ENCODE peak calls at places on chromosomes 5 and 9, in ten cellular contexts. O, R, F, Z, K, M, X, I, Y and S are unnamed samples. For H3K36me3 and H3K27me3, the result is how much of the 10 kb centered on the place peaks cover.

GRCh38 chr5:17315710-17316221 is 98.3 kb downstream of the BASP1 start:
- DNase-seq in Z (peak), M (no peak), I (no peak), K (peak), R (no peak), Y (no peak), X (peak), F (peak), O (no peak), S (peak)

GRCh38 chr5:96329294-96329693 is 103.8 kb downstream of the PCSK1 start:
- DNase-seq in O (no peak), F (no peak), Y (no peak), X (no peak), I (no peak), K (peak), Z (no peak), M (no peak), R (no peak), S (no peak)

GRCh38 chr5:175082346-175082745 is 358.0 kb downstream of the MSX2 start:
- DNase-seq in Y (no peak), I (no peak), R (no peak), Z (no peak), F (no peak), X (no peak), M (no peak), K (no peak), O (no peak), S (no peak)

GRCh38 chr5:174724484-174725260 is at the start of gene MSX2:
- DNase-seq in I (peak), M (no peak), X (peak), R (peak), K (peak), O (peak), F (peak), Z (peak), Y (peak), S (peak)

GRCh38 chr9:110626109-110626829 is 42.3 kb upstream of the MUSK start:
- DNase-seq in I (no peak), O (no peak), Z (peak), M (no peak), K (peak), F (peak), R (no peak), X (peak), Y (no peak), S (peak)

GRCh38 chr9:14251146-14252071 is 62.5 kb downstream of the NFIB start:
- DNase-seq in O (no peak), Z (peak), M (no peak), K (peak), I (peak), F (peak), R (peak), Y (no peak), X (peak), S (peak)

GRCh38 chr5:17012289-17012688 is 76.2 kb upstream of the MYO10 start:
- DNase-seq in X (peak), K (no peak), Z (peak), R (no peak), O (no peak), Y (no peak), F (peak), M (no peak), I (no peak), S (peak)

GRCh38 chr9:136952876-136953770 is 1.1 kb downstream of the LCN12 start:
- DNase-seq in O (no peak), Y (no peak), K (no peak), F (no peak), X (no peak), R (no peak), Z (no peak), M (no peak), I (peak), S (no peak)

GRCh38 chr5:91146221-91146620 is 236.9 kb downstream of the ARRDC3 start:
- DNase-seq in Y (no peak), K (peak), X (no peak), F (no peak), O (no peak), R (no peak), I (no peak), M (no peak), Z (no peak), S (peak)

GRCh38 chr5:115450741-115451140 is 93.8 kb downstream of the FEM1C start:
- DNase-seq in Z (peak), F (peak), I (no peak), K (peak), O (no peak), X (peak), R (peak), M (no peak), Y (no peak), S (peak)

GRCh38 chr9:112061152-112061740 is 113.9 kb downstream of the SUSD1 start:
- DNase-seq in Z (peak), I (peak), M (peak), Y (peak), X (peak), K (peak), O (no peak), R (peak), F (peak), S (peak)

GRCh38 chr9:27726244-27727141 is 153.2 kb upstream of the C9orf72 start:
- DNase-seq in Z (peak), M (peak), O (peak), Y (peak), I (peak), X (peak), F (peak), R (peak), K (peak), S (peak)

GRCh38 chr9:86298873-86299272 is 16.5 kb upstream of the ISCA1 start:
- DNase-seq in K (no peak), I (no peak), F (peak), X (no peak), M (no peak), Y (no peak), O (no peak), R (no peak), Z (no peak), S (no peak)

GRCh38 chr5:179224741-179225140 is 120.5 kb downstream of the ADAMTS2 start:
- DNase-seq in Y (no peak), R (no peak), I (no peak), M (no peak), F (no peak), X (no peak), K (no peak), O (no peak), Z (no peak), S (no peak)

GRCh38 chr5:65555266-65555665 is 7.7 kb downstream of the CENPK start:
- DNase-seq in I (no peak), M (no peak), Z (no peak), R (no peak), O (no peak), K (no peak), X (peak), F (peak), Y (no peak), S (no peak)

GRCh38 chr9:92147854-92148184 is 32.6 kb upstream of the SPTLC1 start:
- DNase-seq in F (no peak), Y (peak), K (no peak), R (no peak), O (no peak), X (peak), I (no peak), M (no peak), Z (no peak), S (no peak)

GRCh38 chr5:91136271-91136670 is 246.8 kb downstream of the ARRDC3 start:
- DNase-seq in K (no peak), F (no peak), I (no peak), Z (peak), M (no peak), R (no peak), X (peak), Y (no peak), O (peak), S (peak)

GRCh38 chr9:134820901-134821300 is 59.7 kb upstream of the FCN2 start:
- DNase-seq in Y (no peak), X (no peak), I (no peak), Z (no peak), F (no peak), M (no peak), K (no peak), O (no peak), R (no peak), S (no peak)

GRCh38 chr9:21015122-21015815 is 16.2 kb downstream of the HACD4 start:
- DNase-seq in I (no peak), Y (no peak), R (no peak), K (peak), X (peak), Z (no peak), F (no peak), M (no peak), O (no peak), S (no peak)

GRCh38 chr9:76808636-76809035 is 44.4 kb downstream of the PCA3 start:
- DNase-seq in I (no peak), K (no peak), Z (peak), Y (no peak), X (peak), O (no peak), M (no peak), F (no peak), R (no peak), S (peak)

GRCh38 chr5:36168737-36169136 is 16.8 kb downstream of the SKP2 start:
- DNase-seq in R (no peak), X (no peak), Z (no peak), Y (no peak), I (no peak), F (no peak), K (no peak), M (no peak), O (no peak), S (no peak)

GRCh38 chr5:79514391-79515105 is 614 bp upstream of the HOMER1 start:
- DNase-seq in Z (peak), I (peak), X (peak), M (peak), K (peak), O (peak), R (peak), Y (peak), F (peak), S (peak)

GRCh38 chr5:180990889-180991257 is 2.2 kb downstream of the BTNL3 start:
- DNase-seq in K (no peak), I (no peak), X (no peak), F (no peak), O (no peak), Y (no peak), M (no peak), R (no peak), Z (no peak), S (no peak)

GRCh38 chr5:125012727-125013451 is 266.4 kb upstream of the ZNF608 start:
- DNase-seq in X (no peak), Z (peak), K (no peak), R (peak), M (no peak), Y (no peak), F (no peak), O (no peak), I (no peak), S (peak)

GRCh38 chr9:120310035-120310434 is 269.9 kb downstream of the CDK5RAP2 start:
- DNase-seq in Z (no peak), R (no peak), Y (no peak), K (no peak), X (no peak), O (no peak), F (no peak), M (no peak), I (no peak), S (no peak)

GRCh38 chr9:4796988-4797956 is 4.5 kb downstream of the RCL1 start:
- DNase-seq in O (peak), R (no peak), K (peak), F (peak), M (peak), Y (peak), I (no peak), Z (no peak), X (peak), S (peak)

GRCh38 chr5:67233075-67233474 is 36.5 kb upstream of the CD180 start:
- DNase-seq in I (no peak), K (no peak), F (peak), M (no peak), Z (no peak), R (no peak), Y (no peak), O (no peak), X (peak), S (no peak)

GRCh38 chr9:26170224-26170623 is 492.0 kb upstream of the TUSC1 start:
- DNase-seq in O (no peak), R (no peak), F (peak), M (no peak), I (no peak), X (peak), Z (no peak), Y (no peak), K (peak), S (no peak)

GRCh38 chr5:4700082-4700481 is 440.0 kb upstream of the ADAMTS16 start:
- DNase-seq in F (peak), Y (peak), R (peak), K (no peak), O (peak), Z (peak), X (peak), I (peak), M (peak), S (peak)

GRCh38 chr9:117245225-117245624 is 169.6 kb downstream of the ASTN2 start:
- DNase-seq in X (no peak), K (no peak), M (no peak), Y (no peak), F (no peak), R (no peak), O (no peak), Z (no peak), I (no peak), S (no peak)

GRCh38 chr5:36689225-36689624 is 82.8 kb downstream of the SLC1A3 start:
- DNase-seq in X (peak), R (peak), I (no peak), K (no peak), O (no peak), F (peak), Z (peak), M (no peak), Y (peak), S (peak)

GRCh38 chr5:141636413-141637265 is at the start of the genes HDAC3 and RELL2:
- DNase-seq in X (peak), Z (peak), R (peak), Y (peak), K (peak), F (peak), I (peak), M (peak), O (no peak), S (peak)

GRCh38 chr9:31542384-31543055 is 841.9 kb upstream of the ACO1 start:
- DNase-seq in F (no peak), R (peak), K (peak), Z (peak), M (no peak), X (peak), O (peak), I (no peak), Y (peak), S (peak)

GRCh38 chr5:61010759-61011460 is 65.9 kb downstream of the NDUFAF2 start:
- DNase-seq in O (no peak), K (no peak), X (no peak), Y (peak), M (peak), I (no peak), R (no peak), Z (no peak), F (no peak), S (peak)

GRCh38 chr5:35999547-35999946 is 8.4 kb upstream of the UGT3A1 start:
- DNase-seq in I (no peak), R (no peak), O (no peak), X (no peak), K (no peak), F (no peak), Y (no peak), Z (no peak), M (no peak), S (no peak)

GRCh38 chr9:23153058-23153457 is 673.0 kb downstream of the ELAVL2 start:
- DNase-seq in F (no peak), O (no peak), R (no peak), M (no peak), X (no peak), I (no peak), Y (no peak), Z (no peak), K (no peak), S (no peak)

GRCh38 chr5:33969572-33970452 is 14.7 kb downstream of the SLC45A2 start:
- DNase-seq in F (peak), Z (peak), O (peak), R (peak), I (no peak), Y (peak), X (peak), M (peak), K (peak), S (peak)

GRCh38 chr5:135453613-135454012 is 1.5 kb upstream of the TIFAB start:
- DNase-seq in K (no peak), M (no peak), I (no peak), Z (no peak), X (no peak), R (no peak), F (no peak), O (no peak), Y (no peak), S (no peak)
- H3K36me3 ChIP-seq in K (under half), M (under half), I (under half), Z (under half), X (under half), R (under half), F (under half), O (under half), Y (under half), S (under half)

GRCh38 chr5:477247-477646 is 34.3 kb downstream of the EXOC3 start:
- DNase-seq in R (no peak), F (no peak), K (no peak), I (no peak), Y (no peak), O (no peak), Z (no peak), M (no peak), X (no peak), S (no peak)
- H3K27me3 ChIP-seq in R (under half), F (half or more), K (under half), I (half or more), Y (under half), O (under half), Z (under half), M (under half), X (under half), S (under half)

DNA sequence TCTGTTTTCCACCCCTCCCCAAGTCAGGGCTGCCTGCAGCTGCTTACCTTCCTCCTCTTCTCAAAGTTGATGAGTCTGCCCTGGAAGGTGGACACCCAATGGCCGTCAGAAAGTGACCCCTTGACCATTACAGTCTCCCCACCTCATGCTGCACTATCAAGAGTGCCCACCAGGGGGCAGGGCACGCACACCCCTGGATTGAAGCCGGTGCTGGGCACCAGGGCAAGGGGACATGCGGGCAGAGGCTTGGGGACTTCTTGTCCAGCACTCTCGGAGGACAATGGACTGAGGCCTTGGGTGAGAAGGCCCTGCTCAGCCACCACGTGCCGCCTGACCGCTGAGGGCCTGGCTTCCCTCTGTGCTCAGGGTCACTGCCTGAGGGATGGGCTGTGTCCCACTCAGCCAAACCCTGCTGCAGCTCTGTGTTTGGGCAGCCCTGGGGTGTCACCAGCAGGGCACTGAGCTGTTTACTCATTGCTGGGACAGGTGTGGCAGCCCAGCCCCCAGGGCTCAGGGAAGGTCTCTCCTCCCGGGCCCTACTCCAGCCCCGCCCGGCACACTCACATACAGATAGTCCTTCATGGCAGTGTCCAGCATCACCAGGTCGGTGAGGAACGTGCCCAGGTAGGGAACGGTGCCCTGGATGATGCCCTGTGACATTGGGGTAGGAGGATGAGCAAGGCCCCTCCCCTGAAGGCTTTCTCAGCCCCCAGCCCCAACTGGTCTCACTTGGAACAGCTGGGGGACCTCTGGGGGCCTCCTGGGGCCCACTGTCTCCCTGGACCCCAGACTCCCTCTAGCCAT is 17.7 kb downstream of the RALGDS start:
- DNase-seq in R (peak), Z (no peak), Y (peak), F (peak), M (peak), I (peak), K (peak), O (peak), X (peak), S (no peak)
- H3K36me3 ChIP-seq in R (under half), Z (under half), Y (under half), F (under half), M (half or more), I (half or more), K (half or more), O (under half), X (under half), S (half or more)

GRCh38 chr9:98707158-98708102 is 1.3 kb downstream of the GABBR2 start:
- DNase-seq in O (no peak), F (peak), Y (peak), R (peak), I (peak), M (peak), X (peak), K (peak), Z (peak), S (peak)
- H3K27me3 ChIP-seq in O (under half), F (half or more), Y (half or more), R (under half), I (half or more), M (under half), X (under half), K (under half), Z (under half), S (under half)